ENCODE peak calls at places on chromosome 6, in nine cellular contexts. Q is NCI-H1092 treated with DMSO at 0.1 percent for 48 hours, E is fibroblast of lung, R is amniotic stem cell, K is fibroblast of the conjunctiva, Z is non-pigmented ciliary epithelial cell, A is thyroid gland, N is endothelial cell, F is KG1. O is an unnamed sample.

GRCh38 chr6:21539621-21540100 is 53.9 kb upstream of the SOX4 start:
- DNase-seq in Q (no peak), R (no peak), Z (no peak), A (no peak), N (no peak), K (no peak), E (no peak), F (no peak), O (no peak)

GRCh38 chr6:154606457-154606856 is 96.0 kb upstream of the CNKSR3 start:
- DNase-seq in F (no peak), Z (no peak), N (no peak), R (no peak), A (no peak), K (no peak), Q (no peak), E (peak; percentile 2), O (no peak)

GRCh38 chr6:19731286-19731685 is 105.9 kb upstream of the ID4 start:
- DNase-seq in N (no peak), Z (peak; percentile 93), R (peak; percentile 48), E (peak; percentile 97), Q (no peak), K (peak; percentile 78), F (no peak), A (no peak), O (no peak)

GRCh38 chr6:118826096-118826495 is 67.9 kb upstream of the ASF1A start:
- DNase-seq in K (no peak), Z (no peak), A (no peak), R (no peak), N (no peak), E (no peak), F (no peak), Q (no peak), O (no peak)

GRCh38 chr6:33610779-33611421 is 10.2 kb upstream of the ITPR3 start:
- DNase-seq in F (no peak), R (no peak), N (no peak), E (no peak), Z (no peak), A (peak; percentile 65), K (no peak), Q (no peak), O (no peak)

GRCh38 chr6:136801581-136801980 is 9.3 kb upstream of the MAP3K5 start:
- DNase-seq in R (no peak), A (no peak), K (no peak), Z (no peak), E (no peak), Q (no peak), N (no peak), F (no peak), O (no peak)

GRCh38 chr6:157982580-157983438 is 1.1 kb downstream of the SYNJ2 start:
- DNase-seq in N (no peak), A (peak; percentile 22), Z (no peak), Q (no peak), K (no peak), F (no peak), E (peak; percentile 70), R (peak; percentile 37), O (no peak)

GRCh38 chr6:15519681-15520080 is 143.1 kb downstream of the DTNBP1 start:
- DNase-seq in N (no peak), R (no peak), K (no peak), Q (no peak), A (no peak), Z (no peak), E (no peak), F (no peak), O (no peak)

GRCh38 chr6:129369737-129370136 is 340.2 kb downstream of the ARHGAP18 start:
- DNase-seq in A (no peak), N (no peak), R (no peak), E (no peak), Q (no peak), Z (no peak), F (no peak), K (no peak), O (no peak)

GRCh38 chr6:4958624-4959023 is 45.2 kb downstream of the RPP40 start:
- DNase-seq in N (no peak), K (no peak), A (no peak), F (no peak), R (no peak), E (no peak), Q (no peak), Z (no peak), O (no peak)

GRCh38 chr6:70651326-70651905 is 16.3 kb upstream of the SMAP1 start:
- DNase-seq in Z (no peak), N (no peak), A (no peak), Q (no peak), E (no peak), F (no peak), R (no peak), K (no peak), O (no peak)

GRCh38 chr6:163392533-163392932 is 22.0 kb upstream of the QKI start:
- DNase-seq in E (peak; percentile 67), A (peak; percentile 27), Q (no peak), R (no peak), F (no peak), N (no peak), K (no peak), Z (no peak), O (no peak)

GRCh38 chr6:52330470-52330869 is 31.5 kb upstream of the PAQR8 start:
- DNase-seq in Z (no peak), R (no peak), Q (no peak), A (no peak), F (no peak), K (no peak), N (no peak), E (no peak), O (no peak)

GRCh38 chr6:125868996-125869395 is 78.2 kb downstream of the NCOA7 start:
- DNase-seq in R (no peak), E (no peak), K (no peak), Q (no peak), N (no peak), A (no peak), Z (no peak), F (no peak), O (no peak)

GRCh38 chr6:56278186-56278585 is 30.8 kb upstream of the COL21A1 start:
- DNase-seq in F (no peak), N (no peak), R (no peak), K (no peak), E (no peak), Z (no peak), A (no peak), Q (no peak), O (peak; percentile 75)

GRCh38 chr6:148769304-148769968 is 22.6 kb downstream of the UST start:
- DNase-seq in E (no peak), Q (no peak), F (no peak), A (no peak), Z (no peak), R (no peak), N (no peak), K (no peak), O (no peak)

GRCh38 chr6:105545947-105546710 is 143.2 kb upstream of the PREP start:
- DNase-seq in Q (no peak), R (peak; percentile 21), F (no peak), Z (peak; percentile 26), K (peak; percentile 79), E (peak; percentile 81), N (no peak), A (no peak), O (no peak)

GRCh38 chr6:157531986-157532365 is 151.0 kb downstream of the ZDHHC14 start:
- DNase-seq in Z (no peak), R (no peak), N (no peak), F (no peak), E (no peak), K (no peak), Q (no peak), A (no peak), O (no peak)

GRCh38 chr6:70503813-70504465 is 62.8 kb upstream of the SDHAF4 start:
- DNase-seq in E (no peak), Q (no peak), F (no peak), R (no peak), A (no peak), Z (no peak), N (no peak), K (no peak), O (no peak)

GRCh38 chr6:11961923-11962322 is 50.2 kb upstream of the HIVEP1 start:
- DNase-seq in A (no peak), Z (no peak), E (no peak), F (no peak), N (no peak), Q (no peak), R (no peak), K (no peak), O (no peak)

GRCh38 chr6:89888871-89889270 is 5.4 kb upstream of the GJA10 start:
- DNase-seq in A (no peak), E (no peak), N (no peak), R (no peak), F (no peak), Q (no peak), Z (no peak), K (no peak), O (no peak)

GRCh38 chr6:157535354-157536217 is 154.6 kb downstream of the ZDHHC14 start:
- DNase-seq in R (no peak), N (no peak), Q (no peak), F (peak; percentile 52), K (peak; percentile 22), Z (peak; percentile 30), A (no peak), E (peak; percentile 87), O (no peak)

GRCh38 chr6:111925296-111925695 is 52.0 kb upstream of the FYN start:
- DNase-seq in Q (no peak), R (no peak), N (no peak), K (no peak), Z (no peak), E (peak; percentile 85), F (no peak), A (no peak), O (no peak)

GRCh38 chr6:49543087-49543858 is 7.2 kb upstream of the C6orf141 start:
- DNase-seq in Q (no peak), Z (no peak), E (no peak), R (no peak), F (no peak), A (no peak), N (no peak), K (no peak), O (no peak)

GRCh38 chr6:110590821-110591351 is 114.5 kb upstream of the SLC22A16 start:
- DNase-seq in R (no peak), Q (no peak), F (no peak), A (no peak), E (peak; percentile 74), Z (peak; percentile 27), K (no peak), N (no peak), O (no peak)

GRCh38 chr6:118933855-118934460 is 1.0 kb downstream of the MCM9 start:
- DNase-seq in R (no peak), A (no peak), K (no peak), Q (no peak), E (no peak), N (no peak), Z (no peak), F (peak; percentile 51), O (no peak)

O was measured in COR-L47.